ENCODE peak calls at places on chromosomes 13 and 19, in seven cellular contexts. I is ovary, B is uterus, O is neural progenitor cell, T is neuronal stem cell, Y is heart left ventricle, M is HCT116. L is an unnamed sample.

GRCh38 chr13:30551194-30551593 is 66.5 kb upstream of the USPL1 start:
- DNase-seq in M (peak), T (no peak), I (no peak), O (peak), Y (no peak), B (no peak), L (no peak)

GRCh38 chr19:54029930-54030490 is 33.7 kb downstream of the VSTM1 start:
- DNase-seq in M (peak), O (peak), B (peak), T (peak), Y (peak), I (no peak), L (no peak)

GRCh38 chr13:110616103-110617101 is 1.1 kb downstream of the NAXD start:
- DNase-seq in I (peak), M (peak), Y (no peak), T (peak), B (no peak), O (peak), L (no peak)

GRCh38 chr13:28355822-28356371 is 139.0 kb downstream of the FLT1 start:
- DNase-seq in B (no peak), T (no peak), M (no peak), I (no peak), O (no peak), Y (no peak), L (no peak)

GRCh38 chr19:438416-438958 is 22.3 kb downstream of the SHC2 start:
- DNase-seq in T (no peak), I (no peak), M (no peak), O (no peak), B (no peak), Y (no peak), L (no peak)

GRCh38 chr19:51546650-51547396 is 15.4 kb upstream of the SIGLEC6 start:
- DNase-seq in Y (no peak), I (no peak), B (no peak), O (no peak), T (no peak), M (no peak), L (no peak)

GRCh38 chr13:106916329-106916728 is 348.4 kb upstream of the ARGLU1 start:
- DNase-seq in T (no peak), O (no peak), M (no peak), Y (no peak), B (no peak), I (no peak), L (no peak)

GRCh38 chr19:17248011-17248776 is 2.5 kb upstream of the NR2F6 start:
- DNase-seq in B (no peak), M (no peak), O (peak), Y (no peak), T (no peak), I (no peak), L (no peak)

GRCh38 chr19:18477042-18477760 is 39.3 kb upstream of the ISYNA1 start:
- DNase-seq in B (no peak), Y (no peak), O (no peak), I (no peak), T (no peak), M (no peak), L (no peak)
- H3K27ac ChIP-seq in B (no peak), Y (no peak), O (no peak), I (no peak), T (no peak), M (no peak), L (no peak)

GRCh38 chr19:48249502-48250014 is 6.2 kb downstream of the CARD8 start:
- DNase-seq in T (no peak), M (no peak), Y (peak), O (no peak), I (no peak), B (peak), L (no peak)
- H3K27ac ChIP-seq in T (no peak), M (no peak), Y (peak), O (no peak), I (no peak), B (peak), L (no peak)

GRCh38 chr13:99766641-99767045 is 204.9 kb downstream of the ZIC5 start:
- DNase-seq in M (no peak), T (no peak), Y (no peak), I (no peak), O (peak), B (no peak), L (no peak)
- H3K27ac ChIP-seq in M (no peak), T (no peak), Y (no peak), I (no peak), O (peak), B (no peak), L (no peak)

DNA sequence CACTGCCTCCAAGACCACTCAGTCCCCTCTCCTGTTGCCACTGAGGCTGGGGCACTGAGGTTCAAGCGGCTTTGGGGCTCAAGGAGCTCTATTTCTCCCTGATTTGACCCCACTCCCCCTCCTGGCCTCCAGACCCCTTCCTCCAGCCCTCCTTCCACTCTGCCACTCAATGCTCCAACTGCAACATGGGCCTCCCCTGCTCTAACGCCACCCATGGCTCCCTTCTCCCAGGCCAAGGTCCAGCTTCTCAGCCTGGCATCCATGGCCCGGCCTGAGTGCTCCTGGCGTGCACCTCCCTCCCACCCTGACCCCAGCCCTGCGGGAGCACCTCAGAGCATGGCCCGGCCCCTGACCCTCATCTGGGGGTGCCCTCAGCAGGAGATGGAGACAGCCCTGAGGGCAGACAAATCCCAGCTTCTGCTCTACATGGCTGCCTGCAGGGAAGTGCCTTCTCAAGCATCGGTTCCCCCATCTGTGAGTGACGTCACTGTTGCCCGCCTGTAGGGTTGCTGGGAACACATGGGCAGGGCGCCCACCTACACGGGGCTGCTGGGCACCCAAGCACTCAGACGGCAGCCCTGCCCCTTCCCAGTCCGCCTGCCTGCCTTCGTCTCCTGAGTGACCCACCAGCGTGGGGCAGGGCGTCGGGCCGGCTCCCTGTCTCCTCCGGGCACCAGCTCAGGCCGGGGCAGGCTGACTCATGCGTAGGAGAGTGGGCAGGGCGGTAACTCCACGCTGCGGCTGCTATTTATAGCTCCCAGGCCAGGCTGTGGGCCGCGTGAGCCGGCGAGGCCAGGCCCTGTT is 1.6 kb upstream of the DIRAS1 start:
- DNase-seq in Y (peak), M (no peak), B (peak), T (no peak), I (peak), O (no peak), L (no peak)
- H3K27ac ChIP-seq in Y (peak), M (peak), B (peak), T (no peak), I (no peak), O (no peak), L (no peak)

DNA sequence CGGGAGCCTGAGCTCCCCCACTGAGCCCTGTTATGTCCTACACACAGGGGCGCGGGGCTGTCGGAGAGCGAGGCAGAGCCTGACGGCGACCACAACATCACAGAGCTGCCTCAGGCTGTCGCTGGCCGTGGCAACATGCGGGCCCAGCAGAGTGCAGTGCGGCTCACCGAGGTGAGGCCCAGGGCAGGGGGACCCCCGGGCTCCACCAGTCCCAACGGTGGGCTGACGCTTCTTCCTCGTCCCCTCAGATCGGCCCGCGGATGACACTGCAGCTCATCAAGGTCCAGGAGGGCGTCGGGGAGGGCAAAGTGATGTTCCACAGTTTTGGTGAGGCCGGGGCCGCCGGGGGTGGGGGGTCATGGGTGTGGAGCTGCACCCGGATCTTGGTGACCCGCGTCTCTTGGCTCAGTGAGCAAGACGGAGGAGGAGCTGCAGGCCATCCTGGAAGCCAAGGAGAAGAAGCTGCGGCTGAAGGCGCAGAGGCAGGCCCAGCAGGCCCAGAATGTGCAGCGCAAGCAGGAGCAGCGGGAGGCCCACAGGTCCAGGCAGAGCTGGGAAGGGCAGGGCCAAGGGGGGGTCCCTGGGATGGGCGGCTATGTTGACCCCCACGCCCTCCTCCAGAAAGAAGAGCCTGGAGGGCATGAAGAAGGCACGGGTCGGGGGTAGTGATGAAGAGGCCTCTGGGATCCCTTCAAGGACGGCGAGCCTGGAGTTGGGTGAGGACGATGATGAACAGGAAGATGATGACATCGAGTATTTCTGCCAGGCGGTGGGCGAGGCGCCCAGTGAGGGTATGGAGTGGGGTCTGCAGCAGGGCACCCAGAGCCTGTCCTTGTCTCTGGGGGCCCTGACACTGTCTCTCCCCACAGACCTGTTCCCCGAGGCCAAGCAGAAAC is 1.2 kb upstream of the P2RY11 start:
- DNase-seq in M (no peak), B (no peak), I (no peak), T (no peak), Y (no peak), O (no peak), L (no peak)
- H3K27ac ChIP-seq in M (no peak), B (no peak), I (no peak), T (no peak), Y (no peak), O (no peak), L (no peak)

GRCh38 chr13:39417643-39418042 is 185.3 kb downstream of the LHFPL6 start:
- DNase-seq in M (no peak), O (peak), B (no peak), T (peak), I (no peak), Y (no peak), L (no peak)
- H3K27ac ChIP-seq in M (no peak), O (no peak), B (no peak), T (peak), I (no peak), Y (peak), L (no peak)

GRCh38 chr19:21022996-21023395 is 2.5 kb downstream of the ZNF430 start:
- DNase-seq in Y (no peak), T (no peak), I (no peak), M (peak), B (no peak), O (no peak), L (peak)
- H3K27ac ChIP-seq in Y (no peak), T (no peak), I (no peak), M (peak), B (no peak), O (no peak), L (peak)

GRCh38 chr13:40217675-40218074 is 448.8 kb downstream of the FOXO1 start:
- DNase-seq in I (no peak), Y (no peak), M (no peak), O (no peak), B (no peak), T (no peak), L (no peak)

GRCh38 chr13:40220299-40220935 is 446.0 kb downstream of the FOXO1 start:
- DNase-seq in Y (no peak), M (no peak), T (no peak), B (peak), O (no peak), I (no peak), L (no peak)

GRCh38 chr13:40215747-40216146 is 450.7 kb downstream of the FOXO1 start:
- DNase-seq in Y (no peak), B (no peak), T (no peak), I (no peak), O (no peak), M (no peak), L (no peak)

GRCh38 chr13:40221460-40222201 is 444.8 kb downstream of the FOXO1 start:
- DNase-seq in Y (no peak), T (no peak), M (no peak), I (peak), B (peak), O (no peak), L (no peak)

GRCh38 chr13:40221131-40221459 is 445.3 kb downstream of the FOXO1 start:
- DNase-seq in O (no peak), T (no peak), I (peak), B (no peak), M (no peak), Y (no peak), L (no peak)
- H3K27ac ChIP-seq in O (no peak), T (no peak), I (peak), B (peak), M (no peak), Y (peak), L (no peak)